ENCODE peak calls at places on chromosomes 5 and 9, in nine cellular contexts. V, O, C, F, Q, E, M, W and X are unnamed samples.

GRCh38 chr5:178296066-178296465 is 63.5 kb upstream of the PHYKPL start:
- DNase-seq in V (no peak), O (no peak), C (no peak), F (no peak), Q (peak), E (peak), M (no peak), W (no peak), X (no peak)

GRCh38 chr9:72351538-72352453 is 13.2 kb downstream of the ZFAND5 start:
- DNase-seq in V (no peak), O (peak), C (no peak), F (no peak), Q (no peak), E (no peak), M (no peak), W (peak), X (no peak)

GRCh38 chr9:112029921-112030444 is 133.4 kb downstream of the UGCG start:
- DNase-seq in V (no peak), O (peak), C (peak), F (no peak), Q (no peak), E (no peak), M (no peak), W (peak), X (peak)

GRCh38 chr9:97710356-97711222 is 13.4 kb upstream of the XPA start:
- DNase-seq in V (no peak), O (peak), C (peak), F (peak), Q (no peak), E (no peak), M (peak), W (peak), X (peak)

GRCh38 chr5:133995341-133995740 is 9.4 kb downstream of the VDAC1 start:
- DNase-seq in V (no peak), O (no peak), C (no peak), F (no peak), Q (no peak), E (no peak), M (no peak), W (no peak), X (peak)

GRCh38 chr9:123465304-123465703 is 109.3 kb downstream of the CRB2 start:
- DNase-seq in V (no peak), O (peak), C (no peak), F (no peak), Q (no peak), E (no peak), M (no peak), W (no peak), X (peak)

GRCh38 chr9:27344776-27345175 is 47.8 kb upstream of the EQTN start:
- DNase-seq in V (no peak), O (no peak), C (no peak), F (no peak), Q (no peak), E (no peak), M (no peak), W (no peak), X (no peak)

GRCh38 chr5:141815051-141815795 is 63.0 kb downstream of the PCDH1 start:
- DNase-seq in V (no peak), O (no peak), C (no peak), F (no peak), Q (no peak), E (no peak), M (no peak), W (no peak), X (no peak)

GRCh38 chr5:88860501-88860900 is 22.5 kb downstream of the MEF2C start:
- DNase-seq in V (no peak), O (no peak), C (no peak), F (no peak), Q (no peak), E (no peak), M (peak), W (no peak), X (no peak)

GRCh38 chr9:2019723-2020122 is 4.6 kb downstream of the SMARCA2 start:
- DNase-seq in V (no peak), O (no peak), C (no peak), F (no peak), Q (no peak), E (no peak), M (no peak), W (no peak), X (no peak)

GRCh38 chr5:116766470-116766947 is 191.9 kb upstream of the SEMA6A start:
- DNase-seq in V (peak), O (peak), C (no peak), F (peak), Q (no peak), E (no peak), M (peak), W (peak), X (no peak)

GRCh38 chr5:38420691-38421395 is 135.6 kb downstream of the LIFR start:
- DNase-seq in V (peak), O (peak), C (peak), F (no peak), Q (no peak), E (no peak), M (peak), W (peak), X (peak)

GRCh38 chr5:1002836-1003235 is 5.8 kb upstream of the NKD2 start:
- DNase-seq in V (no peak), O (no peak), C (no peak), F (no peak), Q (no peak), E (no peak), M (no peak), W (no peak), X (no peak)

GRCh38 chr9:131095666-131096489 is 453 bp upstream of the AIF1L start:
- DNase-seq in V (no peak), O (peak), C (peak), F (no peak), Q (no peak), E (no peak), M (no peak), W (no peak), X (peak)

GRCh38 chr5:161256957-161257356 is 289.6 kb downstream of the GABRB2 start:
- DNase-seq in V (no peak), O (no peak), C (no peak), F (no peak), Q (no peak), E (no peak), M (no peak), W (no peak), X (no peak)

GRCh38 chr9:94167055-94167346 is 82.7 kb downstream of the PTPDC1 start:
- DNase-seq in V (no peak), O (no peak), C (peak), F (no peak), Q (no peak), E (no peak), M (no peak), W (peak), X (peak)

GRCh38 chr9:89171693-89172092 is 6.9 kb downstream of the SHC3 start:
- DNase-seq in V (no peak), O (no peak), C (no peak), F (no peak), Q (no peak), E (no peak), M (no peak), W (peak), X (no peak)

GRCh38 chr9:86732514-86732913 is 214.8 kb downstream of the GAS1 start:
- DNase-seq in V (no peak), O (no peak), C (no peak), F (no peak), Q (no peak), E (no peak), M (peak), W (peak), X (no peak)

GRCh38 chr5:152505442-152506042 is 100.5 kb upstream of the NMUR2 start:
- DNase-seq in V (no peak), O (peak), C (peak), F (peak), Q (no peak), E (no peak), M (peak), W (peak), X (peak)

GRCh38 chr9:110146371-110146770 is 61.6 kb downstream of the C9orf152 start:
- DNase-seq in V (no peak), O (no peak), C (no peak), F (no peak), Q (no peak), E (no peak), M (no peak), W (no peak), X (no peak)

GRCh38 chr9:116937361-116937760 is 250.3 kb downstream of the TRIM32 start:
- DNase-seq in V (no peak), O (no peak), C (no peak), F (no peak), Q (no peak), E (no peak), M (no peak), W (peak), X (no peak)

GRCh38 chr5:107602896-107603295 is 67.8 kb downstream of the EFNA5 start:
- DNase-seq in V (no peak), O (no peak), C (no peak), F (no peak), Q (no peak), E (no peak), M (no peak), W (no peak), X (no peak)

GRCh38 chr5:64834037-64834436 is 65.3 kb downstream of the CWC27 start:
- DNase-seq in V (no peak), O (no peak), C (no peak), F (no peak), Q (no peak), E (no peak), M (peak), W (no peak), X (no peak)

GRCh38 chr9:77912895-77913693 is 118.5 kb downstream of the GNAQ start:
- DNase-seq in V (no peak), O (no peak), C (no peak), F (no peak), Q (no peak), E (no peak), M (no peak), W (no peak), X (no peak)

GRCh38 chr9:74499111-74499601 is 2.0 kb downstream of the RORB start:
- DNase-seq in V (no peak), O (no peak), C (peak), F (no peak), Q (no peak), E (no peak), M (no peak), W (no peak), X (no peak)

GRCh38 chr9:98610196-98610595 is 98.5 kb downstream of the GABBR2 start:
- DNase-seq in V (no peak), O (no peak), C (no peak), F (no peak), Q (no peak), E (no peak), M (peak), W (no peak), X (no peak)

GRCh38 chr5:44868541-44868940 is 59.8 kb downstream of the MRPS30 start:
- DNase-seq in V (no peak), O (no peak), C (no peak), F (no peak), Q (no peak), E (no peak), M (no peak), W (peak), X (no peak)

GRCh38 chr5:137566118-137566541 is 67.0 kb upstream of the SPOCK1 start:
- DNase-seq in V (no peak), O (no peak), C (no peak), F (no peak), Q (no peak), E (no peak), M (no peak), W (no peak), X (no peak)

GRCh38 chr9:127968046-127968445 is 12.7 kb downstream of the EEIG1 start:
- DNase-seq in V (no peak), O (peak), C (no peak), F (no peak), Q (no peak), E (no peak), M (peak), W (peak), X (peak)

GRCh38 chr5:34552129-34552528 is 104.0 kb upstream of the RAI14 start:
- DNase-seq in V (no peak), O (no peak), C (no peak), F (no peak), Q (no peak), E (no peak), M (peak), W (no peak), X (no peak)

GRCh38 chr9:19104528-19105282 is 2.0 kb upstream of the HAUS6 start:
- DNase-seq in V (no peak), O (no peak), C (no peak), F (no peak), Q (no peak), E (no peak), M (no peak), W (no peak), X (no peak)

GRCh38 chr5:144042157-144042556 is 128.3 kb downstream of the YIPF5 start:
- DNase-seq in V (no peak), O (no peak), C (no peak), F (no peak), Q (no peak), E (no peak), M (peak), W (no peak), X (no peak)

GRCh38 chr5:65142511-65143011 is 339.2 kb downstream of the ADAMTS6 start:
- DNase-seq in V (no peak), O (peak), C (peak), F (no peak), Q (no peak), E (no peak), M (peak), W (peak), X (no peak)

GRCh38 chr5:74367241-74367733 is 273.2 kb downstream of the ENC1 start:
- DNase-seq in V (no peak), O (no peak), C (no peak), F (no peak), Q (no peak), E (no peak), M (no peak), W (no peak), X (no peak)

GRCh38 chr5:177462021-177462670 is 11.3 kb downstream of the DBN1 start:
- DNase-seq in V (no peak), O (no peak), C (no peak), F (no peak), Q (no peak), E (no peak), M (no peak), W (no peak), X (no peak)

DNA sequence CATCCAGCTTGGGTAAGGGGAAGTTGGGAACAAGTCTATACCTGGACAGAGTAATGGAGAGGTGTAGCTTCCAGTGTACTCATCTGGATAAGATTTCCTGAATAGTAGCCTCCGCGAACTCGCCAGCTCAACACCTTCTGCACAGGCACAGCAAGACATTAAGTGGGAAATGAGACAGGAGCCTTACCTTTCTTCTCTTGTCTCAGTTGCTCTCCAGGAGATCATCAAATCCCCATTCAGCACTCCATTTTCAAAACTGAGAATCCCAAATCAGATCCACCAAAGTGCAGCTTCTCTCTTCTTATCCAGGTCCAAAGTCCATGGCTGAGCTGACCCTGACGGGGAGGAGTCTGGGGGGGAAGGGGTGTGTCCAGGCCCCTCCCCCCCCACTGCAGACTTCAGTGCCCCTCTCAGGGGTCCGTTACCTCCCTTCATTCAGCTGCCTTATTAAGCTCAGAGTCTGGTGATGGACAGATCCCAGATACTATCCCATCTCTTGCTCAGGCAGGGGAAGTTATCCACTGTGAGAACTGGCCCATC is 5.9 kb upstream of the MGAT1 start:
- DNase-seq in V (no peak), O (no peak), C (no peak), F (no peak), Q (peak), E (no peak), M (no peak), W (peak), X (peak)
- H3K4me3 ChIP-seq in V (peak), O (peak), C (peak), F (peak), Q (peak), E (peak), M (peak), W (peak), X (peak)

DNA sequence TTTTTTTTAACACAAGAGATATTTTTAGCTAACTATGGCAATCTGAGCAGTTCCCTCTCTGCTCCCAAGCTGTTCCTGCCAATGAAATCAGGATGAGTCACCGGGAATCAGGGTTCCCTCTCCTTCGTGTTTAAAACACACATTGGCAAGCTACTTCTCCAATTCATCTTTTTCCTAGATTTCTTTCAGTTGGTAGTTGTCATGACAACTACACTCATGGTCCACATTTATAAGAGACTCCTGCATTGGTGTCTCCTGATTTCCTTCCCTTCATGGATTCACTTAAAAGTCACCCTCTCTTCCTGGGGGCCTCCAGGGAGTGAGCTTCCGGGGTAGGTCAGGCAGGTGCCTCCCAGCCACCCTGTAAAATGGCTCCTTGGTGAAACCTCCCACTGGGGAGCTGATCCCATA is 72.3 kb upstream of the NIPAL4 start:
- DNase-seq in V (no peak), O (peak), C (no peak), F (no peak), Q (no peak), E (no peak), M (peak), W (peak), X (no peak)
- H3K4me3 ChIP-seq in V (no peak), O (no peak), C (no peak), F (no peak), Q (no peak), E (no peak), M (no peak), W (no peak), X (no peak)

GRCh38 chr9:129109504-129109903 is 1.1 kb downstream of the CRAT start:
- DNase-seq in V (no peak), O (peak), C (peak), F (no peak), Q (no peak), E (no peak), M (peak), W (peak), X (peak)

GRCh38 chr9:129111143-129111761 is at the start of gene PTPA:
- DNase-seq in V (peak), O (peak), C (peak), F (peak), Q (peak), E (peak), M (peak), W (peak), X (peak)

GRCh38 chr9:129110740-129111142 is at the start of gene CRAT:
- DNase-seq in V (peak), O (peak), C (peak), F (peak), Q (peak), E (peak), M (peak), W (peak), X (peak)

GRCh38 chr9:129108805-129109370 is 1.7 kb downstream of the CRAT start:
- DNase-seq in V (no peak), O (no peak), C (no peak), F (no peak), Q (no peak), E (no peak), M (no peak), W (no peak), X (peak)

GRCh38 chr9:129109952-129110739 is 447 bp downstream of the CRAT start:
- DNase-seq in V (peak), O (peak), C (peak), F (no peak), Q (no peak), E (peak), M (peak), W (no peak), X (peak)
- H3K4me3 ChIP-seq in V (peak), O (peak), C (peak), F (peak), Q (peak), E (peak), M (peak), W (peak), X (peak)

GRCh38 chr9:124489222-124489621 is 18.0 kb downstream of the NR5A1 start:
- DNase-seq in V (no peak), O (no peak), C (no peak), F (no peak), Q (no peak), E (no peak), M (no peak), W (peak), X (no peak)
- H3K4me3 ChIP-seq in V (no peak), O (no peak), C (no peak), F (no peak), Q (no peak), E (no peak), M (no peak), W (no peak), X (no peak)

DNA sequence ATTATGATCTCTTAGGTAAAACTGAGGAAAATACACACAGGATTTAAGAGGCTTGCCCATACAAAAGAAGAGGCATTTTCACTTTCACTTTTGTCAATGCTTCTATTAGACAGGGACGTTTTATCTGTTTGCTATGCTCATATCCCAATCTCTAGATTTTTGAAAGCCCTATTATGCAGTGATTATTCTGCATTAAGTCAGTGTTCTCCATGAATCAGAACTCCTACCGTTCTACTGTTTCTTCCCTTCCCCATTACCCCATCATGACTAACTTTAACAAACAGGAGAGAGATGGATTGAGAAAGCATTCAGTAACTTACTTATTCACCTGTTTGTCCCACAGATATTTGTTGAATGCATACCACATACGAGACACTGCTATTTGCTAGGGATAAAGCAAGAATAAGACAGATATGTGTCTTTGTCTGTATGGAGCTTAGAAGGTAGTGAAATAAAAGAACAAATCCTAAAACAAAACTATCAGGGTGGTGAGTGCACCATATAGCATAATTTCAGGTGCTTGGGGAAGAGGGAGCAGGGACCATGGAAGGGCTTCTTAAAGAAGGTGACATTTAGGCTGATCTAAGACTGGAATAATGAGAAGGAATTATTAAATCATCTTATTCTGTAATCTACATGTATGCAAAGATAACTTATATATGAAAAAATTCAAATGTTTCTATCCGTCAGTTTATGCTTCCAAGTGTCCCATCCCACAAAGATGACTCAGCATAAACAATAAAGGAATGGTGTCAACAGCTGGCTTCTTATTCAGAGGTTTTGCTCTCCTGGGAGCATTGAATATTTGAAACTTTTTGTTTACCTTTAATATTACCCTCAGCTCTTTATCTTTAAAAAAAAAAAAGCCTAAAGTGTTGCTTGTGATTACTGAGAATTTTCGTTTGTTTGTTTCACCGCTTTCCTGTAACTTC is 328.1 kb downstream of the HINT1 start:
- DNase-seq in V (no peak), O (peak), C (no peak), F (no peak), Q (no peak), E (no peak), M (no peak), W (peak), X (peak)
- H3K4me3 ChIP-seq in V (peak), O (peak), C (no peak), F (peak), Q (peak), E (peak), M (peak), W (no peak), X (peak)